ENCODE peak calls at places on chromosomes 5 and 9, in nine cellular contexts. H is psoas muscle, G is endothelial cell of umbilical vein, C is fibroblast of mammary gland, Q is choroid plexus epithelial cell, Z is kidney, J is B cell, E is MCF 10A, K is bronchial epithelial cell. N is an unnamed sample.

GRCh38 chr5:82497242-82497641 is 219.1 kb upstream of the RPS23 start:
- DNase-seq in H (no peak), G (no peak), C (no peak), Q (no peak), Z (no peak), J (no peak), E (no peak), K (no peak), N (no peak)

GRCh38 chr5:88732862-88733261 is 150.1 kb downstream of the MEF2C start:
- DNase-seq in H (no peak), G (no peak), C (no peak), Q (no peak), Z (no peak), J (no peak), E (no peak), K (no peak), N (no peak)

GRCh38 chr9:28774433-28775029 is 1201.2 kb upstream of the C9orf72 start:
- DNase-seq in H (no peak), G (peak; percentile 8), C (peak; percentile 49), Q (peak; percentile 67), Z (no peak), J (no peak), E (peak; percentile 54), K (peak; percentile 56), N (peak; percentile 8)

GRCh38 chr9:116488373-116488772 is 198.7 kb upstream of the TRIM32 start:
- DNase-seq in H (no peak), G (no peak), C (no peak), Q (no peak), Z (no peak), J (no peak), E (no peak), K (no peak), N (no peak)

GRCh38 chr5:172642046-172642409 is 965 bp downstream of the NEURL1B start:
- DNase-seq in H (no peak), G (no peak), C (peak; percentile 15), Q (peak; percentile 11), Z (no peak), J (no peak), E (no peak), K (no peak), N (no peak)

GRCh38 chr9:103037508-103038477 is 42.7 kb downstream of the CYLC2 start:
- DNase-seq in H (peak; percentile 25), G (no peak), C (peak; percentile 57), Q (peak; percentile 52), Z (peak; percentile 35), J (no peak), E (peak; percentile 82), K (peak; percentile 12), N (no peak)

GRCh38 chr5:71816307-71816706 is 97.2 kb downstream of the CARTPT start:
- DNase-seq in H (no peak), G (no peak), C (no peak), Q (no peak), Z (no peak), J (no peak), E (peak; percentile 14), K (peak; percentile 83), N (no peak)

GRCh38 chr9:128863647-128864046 is 18.1 kb downstream of the KYAT1 start:
- DNase-seq in H (peak; percentile 86), G (peak; percentile 69), C (peak; percentile 52), Q (peak; percentile 57), Z (peak; percentile 87), J (peak; percentile 87), E (peak; percentile 77), K (peak; percentile 41), N (peak; percentile 89)

GRCh38 chr5:113446358-113446927 is 11.7 kb upstream of the TSSK1B start:
- DNase-seq in H (no peak), G (no peak), C (no peak), Q (no peak), Z (no peak), J (no peak), E (no peak), K (no peak), N (no peak)

GRCh38 chr5:53446908-53447307 is 33.5 kb upstream of the FST start:
- DNase-seq in H (no peak), G (no peak), C (peak; percentile 44), Q (no peak), Z (no peak), J (no peak), E (no peak), K (peak; percentile 70), N (no peak)

GRCh38 chr5:119270955-119271757 is 84.7 kb upstream of the TNFAIP8 start:
- DNase-seq in H (no peak), G (no peak), C (no peak), Q (no peak), Z (no peak), J (no peak), E (peak; percentile 46), K (no peak), N (no peak)

GRCh38 chr5:119269061-119269579 is 86.7 kb upstream of the TNFAIP8 start:
- DNase-seq in H (peak; percentile 59), G (peak; percentile 73), C (peak; percentile 27), Q (peak; percentile 37), Z (peak; percentile 81), J (peak; percentile 52), E (peak; percentile 51), K (peak; percentile 57), N (no peak)

GRCh38 chr5:119268387-119269060 is 87.3 kb upstream of the TNFAIP8 start:
- DNase-seq in H (peak; percentile 97), G (peak; percentile 96), C (peak; percentile 89), Q (peak; percentile 94), Z (peak; percentile 99), J (peak; percentile 94), E (peak; percentile 98), K (peak; percentile 82), N (peak; percentile 97)

GRCh38 chr5:119270121-119270565 is 85.7 kb upstream of the TNFAIP8 start:
- DNase-seq in H (no peak), G (peak; percentile 21), C (no peak), Q (no peak), Z (no peak), J (no peak), E (no peak), K (peak; percentile 53), N (no peak)

DNA sequence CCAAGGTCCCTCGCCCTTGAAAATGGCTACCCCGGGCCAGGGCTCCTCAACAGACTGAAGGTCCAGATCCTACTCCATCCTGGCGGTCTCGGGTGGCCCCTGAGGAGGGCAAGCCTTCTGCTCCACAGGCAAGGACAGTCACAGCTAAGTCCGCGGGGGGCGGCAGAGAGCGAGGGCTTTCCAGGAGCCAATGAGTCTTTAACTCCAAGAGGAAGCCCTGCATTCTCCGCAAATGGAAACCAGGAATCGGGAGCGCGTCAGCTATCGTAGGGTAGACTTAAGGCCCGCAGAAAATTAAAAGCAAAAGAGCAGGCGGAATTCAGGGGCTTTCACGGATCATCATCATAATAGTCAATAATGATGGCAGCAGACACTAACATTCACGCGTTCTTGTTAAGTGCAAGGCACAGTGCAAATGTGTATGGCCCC is 87.8 kb upstream of the TNFAIP8 start:
- DNase-seq in H (peak; percentile 93), G (peak; percentile 97), C (peak; percentile 95), Q (peak; percentile 97), Z (peak; percentile 97), J (peak; percentile 90), E (peak; percentile 99), K (peak; percentile 89), N (peak; percentile 83)
- TF ChIP-seq CTCF in H (peak; percentile 33), G (peak; percentile 71), C (peak; percentile 66), Q (peak; percentile 39), Z (peak; percentile 47), J (peak; percentile 38), E (peak; percentile 55), K (peak; percentile 35), N (peak; percentile 81)

GRCh38 chr9:70352802-70353201 is 61.7 kb downstream of the KLF9 start:
- DNase-seq in H (no peak), G (peak; percentile 6), C (peak; percentile 25), Q (peak; percentile 28), Z (no peak), J (peak; percentile 15), E (peak; percentile 14), K (no peak), N (no peak)
- TF ChIP-seq CTCF in H (peak; percentile 66), G (peak; percentile 42), C (peak; percentile 48), Q (peak; percentile 61), Z (peak; percentile 60), J (peak; percentile 75), E (peak; percentile 26), K (peak; percentile 1), N (peak; percentile 27)

GRCh38 chr5:179964015-179964414 is 56.3 kb upstream of the TBC1D9B start:
- DNase-seq in H (no peak), G (no peak), C (no peak), Q (no peak), Z (no peak), J (no peak), E (no peak), K (no peak), N (no peak)

GRCh38 chr5:179955630-179956029 is 47.9 kb upstream of the TBC1D9B start:
- DNase-seq in H (no peak), G (no peak), C (no peak), Q (no peak), Z (no peak), J (no peak), E (no peak), K (no peak), N (no peak)

GRCh38 chr5:179963375-179963774 is 55.7 kb upstream of the TBC1D9B start:
- DNase-seq in H (no peak), G (no peak), C (no peak), Q (no peak), Z (no peak), J (no peak), E (no peak), K (no peak), N (no peak)

GRCh38 chr5:179960204-179960831 is 52.6 kb upstream of the TBC1D9B start:
- DNase-seq in H (no peak), G (no peak), C (no peak), Q (no peak), Z (no peak), J (no peak), E (no peak), K (no peak), N (no peak)

GRCh38 chr5:179959627-179960026 is 51.9 kb upstream of the TBC1D9B start:
- DNase-seq in H (no peak), G (no peak), C (no peak), Q (no peak), Z (no peak), J (no peak), E (no peak), K (peak; percentile 73), N (no peak)
- TF ChIP-seq CTCF in H (no peak), G (no peak), C (no peak), Q (no peak), Z (no peak), J (no peak), E (no peak), K (no peak), N (no peak)

DNA sequence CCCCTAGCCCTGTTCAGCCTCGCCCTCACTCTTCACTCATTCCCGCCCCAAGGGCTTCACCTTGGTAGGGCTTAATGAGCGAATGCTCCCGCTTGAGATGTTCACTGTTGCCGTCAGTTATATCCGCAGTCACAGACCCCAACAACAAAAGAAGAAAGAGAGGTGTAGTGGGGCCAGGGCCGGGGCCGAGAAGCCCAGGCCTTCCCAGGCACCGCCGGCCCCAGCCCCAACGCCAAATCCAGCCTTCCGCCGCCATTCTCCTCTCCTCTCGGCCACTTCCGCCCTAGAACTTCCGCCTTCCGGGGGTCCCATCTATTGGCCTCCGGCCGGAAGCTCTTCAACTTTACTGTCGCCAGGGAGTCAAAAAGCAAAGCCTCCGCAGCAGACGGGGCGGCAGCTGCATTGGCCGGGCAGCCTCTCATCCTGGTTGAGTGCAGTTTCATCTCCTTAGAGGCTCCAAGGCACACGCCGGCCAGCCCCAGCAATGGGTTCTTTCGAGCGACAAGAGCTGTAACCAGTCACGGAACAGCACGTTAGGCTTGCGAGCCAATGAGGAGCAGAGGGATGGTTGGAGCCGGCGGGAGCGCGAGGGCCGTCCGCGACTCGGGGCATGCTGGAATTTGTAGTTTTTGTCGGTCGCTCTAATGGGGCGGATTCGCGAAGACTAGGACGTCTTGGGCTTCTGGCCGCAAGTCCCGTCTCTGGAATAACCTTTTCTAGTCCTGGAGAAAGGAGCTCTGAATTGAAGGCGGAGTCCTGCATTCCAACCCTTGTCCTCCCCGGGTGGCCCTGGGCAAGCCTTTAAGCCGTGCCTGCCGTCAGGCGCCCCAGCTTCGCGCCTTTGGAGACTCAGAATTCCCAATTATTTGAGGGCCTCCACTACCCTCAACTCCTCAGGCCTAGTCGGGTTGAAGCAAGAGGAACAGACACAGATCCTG is at the start of gene LMAN2:
- DNase-seq in H (peak; percentile 96), G (peak; percentile 97), C (peak; percentile 96), Q (peak; percentile 98), Z (peak; percentile 96), J (peak; percentile 92), E (peak; percentile 99), K (peak; percentile 88), N (peak; percentile 94)
- TF ChIP-seq CTCF in H (no peak), G (no peak), C (no peak), Q (no peak), Z (no peak), J (no peak), E (no peak), K (no peak), N (no peak)